ENCODE peak calls at places on chromosomes 3 and 15, in five cellular contexts. B, O, R, E and P are unnamed samples.

GRCh38 chr3:192795021-192795420 is 67.7 kb upstream of the FGF12 start:
- DNase-seq in B (no peak), O (no peak), R (no peak), E (no peak), P (no peak)

GRCh38 chr15:36609793-36610192 is 30.4 kb downstream of the CDIN1 start:
- DNase-seq in B (no peak), O (no peak), R (no peak), E (no peak), P (no peak)

GRCh38 chr15:62850791-62851291 is 191.7 kb upstream of the TPM1 start:
- DNase-seq in B (no peak), O (no peak), R (no peak), E (no peak), P (no peak)

GRCh38 chr3:192481638-192482037 is 245.7 kb downstream of the FGF12 start:
- DNase-seq in B (no peak), O (no peak), R (no peak), E (peak), P (no peak)

GRCh38 chr3:55485208-55485791 is 1.8 kb downstream of the WNT5A start:
- DNase-seq in B (peak), O (peak), R (no peak), E (peak), P (peak)

GRCh38 chr15:73495171-73495570 is 52.2 kb downstream of the REC114 start:
- DNase-seq in B (no peak), O (no peak), R (no peak), E (no peak), P (no peak)

GRCh38 chr15:43509002-43509922 is 8.1 kb upstream of the MAP1A start:
- DNase-seq in B (no peak), O (no peak), R (no peak), E (no peak), P (no peak)

GRCh38 chr3:31550452-31551251 is 17.9 kb downstream of the STT3B start:
- DNase-seq in B (no peak), O (no peak), R (no peak), E (peak), P (no peak)

GRCh38 chr15:92149029-92149428 is 244.7 kb upstream of the ST8SIA2 start:
- DNase-seq in B (no peak), O (no peak), R (no peak), E (no peak), P (no peak)

GRCh38 chr15:44738340-44738984 is 2.1 kb downstream of the TRIM69 start:
- DNase-seq in B (no peak), O (no peak), R (no peak), E (peak), P (no peak)

GRCh38 chr3:156923349-156923748 is 97.2 kb downstream of the LEKR1 start:
- DNase-seq in B (no peak), O (no peak), R (no peak), E (no peak), P (no peak)

GRCh38 chr3:107816082-107816481 is 274.7 kb downstream of the CD47 start:
- DNase-seq in B (no peak), O (no peak), R (no peak), E (no peak), P (no peak)

GRCh38 chr15:45863881-45864580 is 229.2 kb downstream of the SQOR start:
- DNase-seq in B (no peak), O (no peak), R (no peak), E (peak), P (no peak)

GRCh38 chr3:159643406-159643805 is 345.2 kb upstream of the IL12A start:
- DNase-seq in B (no peak), O (no peak), R (no peak), E (no peak), P (no peak)

GRCh38 chr3:149776170-149776569 is 16.2 kb downstream of the ANKUB1 start:
- DNase-seq in B (no peak), O (no peak), R (no peak), E (no peak), P (no peak)

GRCh38 chr3:61663728-61664492 is 102.5 kb downstream of the PTPRG start:
- DNase-seq in B (peak), O (no peak), R (no peak), E (peak), P (no peak)

GRCh38 chr3:136642714-136643113 is 109.5 kb downstream of the STAG1 start:
- DNase-seq in B (no peak), O (no peak), R (no peak), E (no peak), P (no peak)

GRCh38 chr3:37661615-37662306 is 199.9 kb upstream of the CTDSPL start:
- DNase-seq in B (peak), O (no peak), R (no peak), E (no peak), P (no peak)

GRCh38 chr15:65476942-65477341 is 40.5 kb downstream of the DPP8 start:
- DNase-seq in B (no peak), O (no peak), R (no peak), E (no peak), P (no peak)

GRCh38 chr3:183581496-183582155 is 26.1 kb upstream of the KLHL6 start:
- DNase-seq in B (no peak), O (no peak), R (no peak), E (no peak), P (no peak)

GRCh38 chr3:18964640-18965039 is 183.7 kb upstream of the KCNH8 start:
- DNase-seq in B (no peak), O (no peak), R (no peak), E (no peak), P (no peak)